ENCODE peak calls at places on chromosomes 2 and 18, in four cellular contexts. One of them, this sample, is unnamed.
A peak's percentile ranks its signal among the peaks of the same experiment; 100 is the strongest.

GRCh38 chr2:148565272-148565894 is 79.2 kb upstream of the EPC2 start:
- DNase-seq in K562: no peak
- DNase-seq in HepG2: no peak
- DNase-seq in A549: no peak
- DNase-seq in this sample: no peak

GRCh38 chr2:227325824-227326195 is 759 bp downstream of the MFF start:
- DNase-seq in K562: peak; percentile 21
- DNase-seq in HepG2: peak; percentile 21
- DNase-seq in A549: peak; percentile 22
- DNase-seq in this sample: no peak

GRCh38 chr2:71614976-71615768 is 161.8 kb downstream of the DYSF start:
- DNase-seq in K562: no peak
- DNase-seq in HepG2: peak; percentile 18
- DNase-seq in A549: no peak
- DNase-seq in this sample: no peak

GRCh38 chr2:132256251-132256902 is 94.6 kb upstream of the ANKRD30BL start:
- DNase-seq in K562: no peak
- DNase-seq in HepG2: no peak
- DNase-seq in A549: no peak
- DNase-seq in this sample: no peak

GRCh38 chr2:209383212-209383611 is 40.6 kb upstream of the MAP2 start:
- DNase-seq in K562: no peak
- DNase-seq in HepG2: peak; percentile 37
- DNase-seq in A549: peak; percentile 2
- DNase-seq in this sample: no peak

GRCh38 chr2:218899147-218899546 is 18.5 kb downstream of the WNT10A start:
- DNase-seq in K562: no peak
- DNase-seq in HepG2: no peak
- DNase-seq in A549: no peak
- DNase-seq in this sample: no peak

GRCh38 chr18:41501848-41502247 is 453.2 kb upstream of the PIK3C3 start:
- DNase-seq in K562: no peak
- DNase-seq in HepG2: no peak
- DNase-seq in A549: no peak
- DNase-seq in this sample: no peak

GRCh38 chr2:74063486-74063885 is 78.8 kb downstream of the TET3 start:
- DNase-seq in K562: no peak
- DNase-seq in HepG2: no peak
- DNase-seq in A549: no peak
- DNase-seq in this sample: no peak

GRCh38 chr2:161204846-161205245 is 44.6 kb downstream of the TANK start:
- DNase-seq in K562: no peak
- DNase-seq in HepG2: no peak
- DNase-seq in A549: no peak
- DNase-seq in this sample: no peak

GRCh38 chr2:225354281-225354774 is 45.2 kb upstream of the NYAP2 start:
- DNase-seq in K562: no peak
- DNase-seq in HepG2: peak; percentile 2
- DNase-seq in A549: no peak
- DNase-seq in this sample: no peak

GRCh38 chr2:232094883-232095282 is 133.4 kb downstream of the DIS3L2 start:
- DNase-seq in K562: no peak
- DNase-seq in HepG2: no peak
- DNase-seq in A549: no peak
- DNase-seq in this sample: no peak

GRCh38 chr18:13321923-13322322 is 103.4 kb downstream of the LDLRAD4 start:
- DNase-seq in K562: no peak
- DNase-seq in HepG2: no peak
- DNase-seq in A549: no peak
- DNase-seq in this sample: no peak

GRCh38 chr2:79040967-79041582 is 15.6 kb downstream of the REG3G start:
- DNase-seq in K562: peak; percentile 7
- DNase-seq in HepG2: peak; percentile 15
- DNase-seq in A549: no peak
- DNase-seq in this sample: no peak

GRCh38 chr2:207142461-207142860 is 23.3 kb downstream of the KLF7 start:
- DNase-seq in K562: no peak
- DNase-seq in HepG2: no peak
- DNase-seq in A549: no peak
- DNase-seq in this sample: no peak

GRCh38 chr2:224570328-224570993 is 14.7 kb downstream of the CUL3 start:
- DNase-seq in K562: no peak
- DNase-seq in HepG2: no peak
- DNase-seq in A549: no peak
- DNase-seq in this sample: no peak

GRCh38 chr18:49819768-49820662 is 6.7 kb upstream of the ACAA2 start:
- DNase-seq in K562: no peak
- DNase-seq in HepG2: no peak
- DNase-seq in A549: no peak
- DNase-seq in this sample: no peak

GRCh38 chr2:173264603-173265366 is 89.9 kb upstream of the CDCA7 start:
- DNase-seq in K562: peak; percentile 21
- DNase-seq in HepG2: no peak
- DNase-seq in A549: no peak
- DNase-seq in this sample: peak; percentile 55

GRCh38 chr18:65235966-65236634 is 514.7 kb upstream of the CDH7 start:
- DNase-seq in K562: no peak
- DNase-seq in HepG2: no peak
- DNase-seq in A549: no peak
- DNase-seq in this sample: no peak

GRCh38 chr2:217289909-217290283 is 430.0 kb upstream of the TNP1 start:
- DNase-seq in K562: peak; percentile 25
- DNase-seq in HepG2: peak; percentile 9
- DNase-seq in A549: no peak
- DNase-seq in this sample: no peak

GRCh38 chr2:147829106-147829505 is 15.7 kb upstream of the ACVR2A start:
- DNase-seq in K562: peak; percentile 12
- DNase-seq in HepG2: no peak
- DNase-seq in A549: no peak
- DNase-seq in this sample: no peak

GRCh38 chr2:71609958-71610357 is 156.6 kb downstream of the DYSF start:
- DNase-seq in K562: no peak
- DNase-seq in HepG2: no peak
- DNase-seq in A549: peak; percentile 50
- DNase-seq in this sample: no peak

GRCh38 chr2:128372621-128373341 is 54.1 kb upstream of the HS6ST1 start:
- DNase-seq in K562: no peak
- DNase-seq in HepG2: no peak
- DNase-seq in A549: no peak
- DNase-seq in this sample: no peak

GRCh38 chr2:63506350-63506749 is 81.9 kb downstream of the WDPCP start:
- DNase-seq in K562: no peak
- DNase-seq in HepG2: no peak
- DNase-seq in A549: no peak
- DNase-seq in this sample: no peak

GRCh38 chr2:224807153-224807964 is 91.2 kb upstream of the CCDC195 start:
- DNase-seq in K562: no peak
- DNase-seq in HepG2: no peak
- DNase-seq in A549: no peak
- DNase-seq in this sample: no peak

GRCh38 chr2:3594493-3595281 is at the start of gene COLEC11:
- DNase-seq in K562: peak; percentile 85
- DNase-seq in HepG2: no peak
- DNase-seq in A549: no peak
- DNase-seq in this sample: no peak
- TF ChIP-seq POLR2AphosphoS2 in K562: no peak
- TF ChIP-seq POLR2AphosphoS2 in HepG2: no peak
- TF ChIP-seq POLR2AphosphoS2 in A549: no peak
- TF ChIP-seq POLR2AphosphoS2 in this sample: no peak

GRCh38 chr2:168118733-168119518 is 128.5 kb downstream of the STK39 start:
- DNase-seq in K562: peak; percentile 32
- DNase-seq in HepG2: peak; percentile 71
- DNase-seq in A549: peak; percentile 4
- DNase-seq in this sample: no peak

GRCh38 chr2:168119519-168120141 is 127.8 kb downstream of the STK39 start:
- DNase-seq in K562: peak; percentile 24
- DNase-seq in HepG2: peak; percentile 58
- DNase-seq in A549: no peak
- DNase-seq in this sample: no peak

GRCh38 chr2:168116448-168116847 is 130.9 kb downstream of the STK39 start:
- DNase-seq in K562: no peak
- DNase-seq in HepG2: peak; percentile 31
- DNase-seq in A549: no peak
- DNase-seq in this sample: no peak

GRCh38 chr2:168114021-168114420 is 133.4 kb downstream of the STK39 start:
- DNase-seq in K562: no peak
- DNase-seq in HepG2: no peak
- DNase-seq in A549: no peak
- DNase-seq in this sample: no peak

DNA sequence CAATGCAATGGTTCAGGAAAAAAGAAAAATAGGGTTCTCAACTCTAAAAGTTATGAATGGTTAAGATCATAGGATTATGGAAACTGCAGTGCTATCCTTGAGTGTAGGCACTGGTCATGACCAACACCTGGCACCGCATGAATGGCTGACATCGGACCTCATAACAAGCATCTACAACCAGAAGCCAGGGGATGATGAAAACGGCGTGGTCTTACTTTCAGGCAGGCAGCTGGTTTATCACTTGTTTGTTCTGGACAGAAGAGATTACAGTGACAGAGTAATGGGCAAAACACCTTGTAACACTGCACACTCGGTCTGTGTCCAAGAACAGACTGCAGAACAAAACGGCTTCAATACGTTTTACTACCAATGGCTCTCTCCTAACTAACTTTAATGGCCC is 132.8 kb downstream of the STK39 start:
- DNase-seq in K562: no peak
- DNase-seq in HepG2: no peak
- DNase-seq in A549: no peak
- DNase-seq in this sample: no peak
- TF ChIP-seq POLR2AphosphoS2 in K562: no peak
- TF ChIP-seq POLR2AphosphoS2 in HepG2: no peak
- TF ChIP-seq POLR2AphosphoS2 in A549: no peak
- TF ChIP-seq POLR2AphosphoS2 in this sample: no peak

GRCh38 chr2:241156997-241157441 is 6.8 kb downstream of the PPP1R7 start:
- DNase-seq in K562: no peak
- DNase-seq in HepG2: no peak
- DNase-seq in A549: no peak
- DNase-seq in this sample: no peak

GRCh38 chr2:241154915-241155314 is 4.6 kb downstream of the PPP1R7 start:
- DNase-seq in K562: no peak
- DNase-seq in HepG2: no peak
- DNase-seq in A549: no peak
- DNase-seq in this sample: no peak

GRCh38 chr2:241157841-241158545 is 7.7 kb downstream of the PPP1R7 start:
- DNase-seq in K562: no peak
- DNase-seq in HepG2: no peak
- DNase-seq in A549: no peak
- DNase-seq in this sample: no peak

GRCh38 chr2:241153616-241154015 is 3.3 kb downstream of the PPP1R7 start:
- DNase-seq in K562: no peak
- DNase-seq in HepG2: no peak
- DNase-seq in A549: no peak
- DNase-seq in this sample: no peak

DNA sequence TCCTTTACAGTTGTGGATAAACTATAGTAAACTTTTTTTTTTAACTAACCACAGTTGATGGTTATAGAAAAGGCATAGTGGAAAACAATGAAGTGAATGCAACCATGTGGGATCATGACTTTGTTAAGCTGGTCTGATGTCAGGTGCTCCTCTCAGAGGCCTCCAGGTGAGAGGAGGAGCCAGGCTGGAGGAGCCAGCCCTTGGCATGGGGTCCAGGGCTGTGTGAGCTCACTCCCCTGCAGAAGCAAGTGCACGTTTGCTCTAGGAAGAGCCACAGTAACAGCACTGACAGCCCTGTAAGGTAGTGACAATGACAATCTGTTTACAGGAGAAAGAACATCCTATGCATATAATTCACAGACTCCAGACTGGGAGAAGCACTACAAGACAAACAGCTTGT is 5.7 kb downstream of the PPP1R7 start:
- DNase-seq in K562: no peak
- DNase-seq in HepG2: no peak
- DNase-seq in A549: no peak
- DNase-seq in this sample: no peak
- TF ChIP-seq POLR2AphosphoS2 in K562: no peak
- TF ChIP-seq POLR2AphosphoS2 in HepG2: no peak
- TF ChIP-seq POLR2AphosphoS2 in A549: no peak
- TF ChIP-seq POLR2AphosphoS2 in this sample: no peak

GRCh38 chr2:31287681-31288080 is 53.7 kb downstream of the EHD3 start:
- DNase-seq in K562: no peak
- DNase-seq in HepG2: no peak
- DNase-seq in A549: no peak
- DNase-seq in this sample: no peak

GRCh38 chr2:31286230-31286629 is 52.3 kb downstream of the EHD3 start:
- DNase-seq in K562: no peak
- DNase-seq in HepG2: no peak
- DNase-seq in A549: no peak
- DNase-seq in this sample: no peak

GRCh38 chr2:31286961-31287550 is 53.1 kb downstream of the EHD3 start:
- DNase-seq in K562: no peak
- DNase-seq in HepG2: no peak
- DNase-seq in A549: no peak
- DNase-seq in this sample: no peak

GRCh38 chr2:31282634-31283033 is 48.7 kb downstream of the EHD3 start:
- DNase-seq in K562: no peak
- DNase-seq in HepG2: no peak
- DNase-seq in A549: no peak
- DNase-seq in this sample: no peak

GRCh38 chr2:31284107-31284506 is 50.2 kb downstream of the EHD3 start:
- DNase-seq in K562: no peak
- DNase-seq in HepG2: no peak
- DNase-seq in A549: no peak
- DNase-seq in this sample: no peak
- TF ChIP-seq POLR2AphosphoS2 in K562: no peak
- TF ChIP-seq POLR2AphosphoS2 in HepG2: no peak
- TF ChIP-seq POLR2AphosphoS2 in A549: no peak
- TF ChIP-seq POLR2AphosphoS2 in this sample: no peak

GRCh38 chr2:177285892-177286715 is 21.6 kb upstream of the NFE2L2 start:
- DNase-seq in K562: no peak
- DNase-seq in HepG2: no peak
- DNase-seq in A549: no peak
- DNase-seq in this sample: no peak

GRCh38 chr2:177283871-177284270 is 19.3 kb upstream of the NFE2L2 start:
- DNase-seq in K562: no peak
- DNase-seq in HepG2: no peak
- DNase-seq in A549: no peak
- DNase-seq in this sample: no peak

GRCh38 chr2:177282101-177282573 is 17.6 kb upstream of the NFE2L2 start:
- DNase-seq in K562: no peak
- DNase-seq in HepG2: no peak
- DNase-seq in A549: no peak
- DNase-seq in this sample: no peak

GRCh38 chr2:177282787-177283533 is 18.4 kb upstream of the NFE2L2 start:
- DNase-seq in K562: no peak
- DNase-seq in HepG2: no peak
- DNase-seq in A549: no peak
- DNase-seq in this sample: no peak

GRCh38 chr2:177284531-177284930 is 20.0 kb upstream of the NFE2L2 start:
- DNase-seq in K562: no peak
- DNase-seq in HepG2: no peak
- DNase-seq in A549: no peak
- DNase-seq in this sample: no peak
- TF ChIP-seq POLR2AphosphoS2 in K562: no peak
- TF ChIP-seq POLR2AphosphoS2 in HepG2: no peak
- TF ChIP-seq POLR2AphosphoS2 in A549: no peak
- TF ChIP-seq POLR2AphosphoS2 in this sample: no peak

This sample was measured in GM12878.